ENCODE peak calls at places on chromosomes 11 and 22, in five cellular contexts. A, Z, B, K and I are unnamed samples.

GRCh38 chr11:6557063-6557462 is 46.4 kb downstream of the RRP8 start:
- DNase-seq in B (no peak), A (no peak), K (no peak), Z (no peak), I (no peak)

GRCh38 chr22:23306926-23307325 is 126.6 kb downstream of the BCR start:
- DNase-seq in A (no peak), Z (no peak), K (no peak), B (no peak), I (no peak)

GRCh38 chr11:15547685-15548084 is 433.0 kb downstream of the INSC start:
- DNase-seq in B (no peak), A (no peak), Z (no peak), K (no peak), I (no peak)

GRCh38 chr22:31637375-31637937 is 24.6 kb downstream of the PISD start:
- DNase-seq in B (no peak), K (no peak), Z (peak), A (no peak), I (no peak)

GRCh38 chr11:101003468-101003867 is 126.1 kb downstream of the PGR start:
- DNase-seq in A (no peak), Z (no peak), B (no peak), K (no peak), I (no peak)

GRCh38 chr11:11821899-11822298 is 19.9 kb upstream of the USP47 start:
- DNase-seq in A (no peak), B (no peak), K (no peak), Z (no peak), I (no peak)

GRCh38 chr22:45959719-45960476 is 17.1 kb downstream of the WNT7B start:
- DNase-seq in K (no peak), B (no peak), A (no peak), Z (no peak), I (no peak)

GRCh38 chr11:48085688-48086087 is 105.3 kb downstream of the PTPRJ start:
- DNase-seq in A (no peak), K (no peak), Z (no peak), B (no peak), I (no peak)

GRCh38 chr22:45934659-45935341 is 42.2 kb downstream of the WNT7B start:
- DNase-seq in B (no peak), K (peak), Z (peak), A (no peak), I (no peak)

GRCh38 chr11:72230764-72231365 is 6.3 kb downstream of the INPPL1 start:
- DNase-seq in A (no peak), Z (no peak), B (no peak), K (peak), I (no peak)

GRCh38 chr11:72072348-72072747 is 8.0 kb downstream of the NUMA1 start:
- DNase-seq in Z (peak), A (no peak), B (no peak), K (no peak), I (no peak)

GRCh38 chr11:104122008-104122635 is 41.8 kb downstream of the PDGFD start:
- DNase-seq in Z (no peak), B (no peak), A (no peak), K (no peak), I (no peak)

GRCh38 chr22:23147632-23148387 is 2.5 kb downstream of the RAB36 start:
- DNase-seq in A (no peak), K (no peak), Z (peak), B (no peak), I (no peak)

GRCh38 chr11:83483808-83484207 is 197.6 kb upstream of the CCDC90B start:
- DNase-seq in K (no peak), A (no peak), B (no peak), Z (no peak), I (no peak)

GRCh38 chr22:30182833-30183232 is 63.7 kb downstream of the LIF start:
- DNase-seq in B (no peak), Z (no peak), K (no peak), A (no peak), I (no peak)

GRCh38 chr11:93493252-93493897 is 49.8 kb downstream of the SMCO4 start:
- DNase-seq in Z (no peak), B (peak), K (peak), A (no peak), I (no peak)

GRCh38 chr22:40401532-40401931 is 31.1 kb downstream of the SGSM3 start:
- DNase-seq in K (no peak), A (no peak), B (no peak), Z (no peak), I (no peak)

GRCh38 chr11:20913113-20913512 is 243.7 kb downstream of the NELL1 start:
- DNase-seq in K (no peak), A (no peak), Z (no peak), B (no peak), I (no peak)

GRCh38 chr22:50542416-50542927 is 3.2 kb upstream of the KLHDC7B start:
- DNase-seq in A (no peak), B (no peak), K (no peak), Z (peak), I (no peak)

GRCh38 chr11:83472831-83473230 is 186.7 kb upstream of the CCDC90B start:
- DNase-seq in Z (no peak), K (no peak), B (no peak), A (no peak), I (no peak)

GRCh38 chr11:16278986-16279385 is 77.4 kb downstream of the SOX6 start:
- DNase-seq in A (no peak), K (no peak), Z (no peak), B (no peak), I (no peak)

GRCh38 chr11:105937331-105937730 is 84.7 kb downstream of the MSANTD4 start:
- DNase-seq in K (no peak), Z (peak), B (no peak), A (no peak), I (no peak)

GRCh38 chr11:75815345-75815983 is 454 bp downstream of the UVRAG start:
- DNase-seq in B (peak), Z (peak), K (peak), A (peak), I (no peak)

GRCh38 chr11:36108812-36109498 is 165.1 kb downstream of the LDLRAD3 start:
- DNase-seq in A (no peak), Z (no peak), B (no peak), K (no peak), I (no peak)

GRCh38 chr22:42720263-42721044 is at the start of gene A4GALT:
- DNase-seq in B (no peak), A (peak), K (no peak), Z (no peak), I (no peak)

GRCh38 chr22:26322179-26322905 is 106.7 kb upstream of the ASPHD2 start:
- DNase-seq in B (no peak), K (no peak), Z (peak), A (no peak), I (no peak)

GRCh38 chr11:47161890-47162289 is 14.8 kb downstream of the ARFGAP2 start:
- DNase-seq in K (no peak), Z (peak), B (no peak), A (no peak), I (no peak)

GRCh38 chr22:19430890-19431541 is 517 bp downstream of the HIRA start:
- DNase-seq in B (peak), A (peak), K (peak), Z (peak), I (no peak)

GRCh38 chr11:111916768-111917167 is 1.9 kb upstream of the C11orf52 start:
- DNase-seq in B (no peak), Z (no peak), A (no peak), K (no peak), I (no peak)

GRCh38 chr22:32920032-32920628 is 118.6 kb downstream of the TIMP3 start:
- DNase-seq in A (no peak), K (no peak), B (peak), Z (peak), I (no peak)

GRCh38 chr11:122007611-122008071 is 108.4 kb downstream of the BLID start:
- DNase-seq in A (no peak), Z (peak), B (no peak), K (no peak), I (no peak)

GRCh38 chr22:44067033-44067432 is 42.9 kb downstream of the PARVB start:
- DNase-seq in K (no peak), Z (no peak), B (no peak), A (no peak), I (no peak)

GRCh38 chr11:110000858-110001257 is 92.3 kb upstream of the ZC3H12C start:
- DNase-seq in Z (no peak), K (no peak), A (no peak), B (no peak), I (no peak)

GRCh38 chr22:48574776-48575566 is 1252.7 kb downstream of the BRD1 start:
- DNase-seq in A (peak), B (peak), Z (no peak), K (no peak), I (peak)

GRCh38 chr11:60992842-60993409 is 21.4 kb downstream of the CD6 start:
- DNase-seq in K (peak), B (no peak), Z (no peak), A (no peak), I (no peak)

GRCh38 chr11:1457856-1458255 is 28.7 kb downstream of the MOB2 start:
- DNase-seq in Z (no peak), K (no peak), B (no peak), A (no peak), I (no peak)

GRCh38 chr11:1459219-1459575 is 27.4 kb downstream of the MOB2 start:
- DNase-seq in B (no peak), Z (no peak), A (no peak), K (no peak), I (no peak)

GRCh38 chr11:1457326-1457680 is 29.3 kb downstream of the MOB2 start:
- DNase-seq in K (no peak), Z (no peak), A (no peak), B (no peak), I (no peak)

GRCh38 chr11:1459739-1460395 is 26.7 kb downstream of the MOB2 start:
- DNase-seq in A (no peak), B (no peak), Z (no peak), K (no peak), I (no peak)

DNA sequence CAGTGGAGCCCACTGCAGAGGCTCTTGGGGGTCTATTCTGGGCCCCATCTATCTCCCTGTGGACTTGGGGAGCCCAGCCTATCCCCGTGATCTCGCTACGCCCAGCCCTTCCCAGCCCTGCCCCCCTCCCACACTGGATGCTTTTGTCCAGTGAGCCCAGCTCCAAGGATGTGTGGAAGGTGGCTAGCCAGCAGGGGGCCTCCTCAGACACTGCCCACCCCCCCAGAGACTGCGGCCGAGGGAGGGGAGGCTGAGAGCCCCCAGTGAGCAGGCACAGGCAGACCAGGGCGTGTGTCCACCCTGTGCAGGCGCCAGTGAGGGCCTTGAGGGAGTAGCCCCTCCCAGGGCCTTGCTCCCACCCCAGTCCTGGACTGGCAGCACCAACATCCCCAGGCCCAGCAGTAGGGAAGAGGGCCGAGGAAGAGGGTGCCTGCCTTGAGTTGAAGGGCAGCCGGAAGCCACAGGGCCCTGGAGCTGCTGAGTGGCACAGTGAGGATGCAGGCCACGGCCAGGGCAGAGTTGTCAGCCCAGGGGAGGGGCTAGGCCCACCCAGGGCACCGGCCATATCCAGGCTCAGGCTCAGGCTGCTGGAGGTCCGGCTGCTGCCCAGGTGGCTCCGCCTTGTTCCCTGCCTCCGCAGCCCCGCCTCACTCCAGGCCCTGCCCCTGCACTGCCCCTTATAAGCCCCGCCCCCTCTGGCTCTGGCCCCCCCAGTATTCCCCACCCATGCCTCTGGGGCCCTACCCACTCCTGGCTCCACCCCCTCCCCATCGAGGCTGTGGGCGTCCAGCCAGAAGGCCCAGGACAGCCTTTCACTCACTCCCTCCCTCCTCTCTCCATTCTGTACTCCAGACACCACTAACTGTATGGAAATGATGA is 28.0 kb downstream of the MOB2 start:
- DNase-seq in Z (peak), A (peak), K (peak), B (peak), I (no peak)
- TF ChIP-seq CTCF in Z (peak), A (no peak), K (no peak), B (no peak), I (peak)

GRCh38 chr11:13776134-13776815 is 107.8 kb downstream of the FAR1 start:
- DNase-seq in A (no peak), Z (no peak), B (no peak), K (no peak), I (no peak)
- TF ChIP-seq CTCF in A (no peak), Z (peak), B (no peak), K (no peak), I (no peak)

GRCh38 chr11:124405611-124406010 is 6.8 kb upstream of the OR8B3 start:
- DNase-seq in Z (no peak), B (no peak), K (no peak), A (no peak), I (no peak)
- TF ChIP-seq CTCF in Z (no peak), B (no peak), K (no peak), A (no peak), I (no peak)

GRCh38 chr11:77345621-77346020 is 44.1 kb upstream of the GDPD4 start:
- DNase-seq in K (no peak), Z (peak), B (no peak), A (no peak), I (no peak)
- TF ChIP-seq CTCF in K (no peak), Z (no peak), B (no peak), A (no peak), I (no peak)

DNA sequence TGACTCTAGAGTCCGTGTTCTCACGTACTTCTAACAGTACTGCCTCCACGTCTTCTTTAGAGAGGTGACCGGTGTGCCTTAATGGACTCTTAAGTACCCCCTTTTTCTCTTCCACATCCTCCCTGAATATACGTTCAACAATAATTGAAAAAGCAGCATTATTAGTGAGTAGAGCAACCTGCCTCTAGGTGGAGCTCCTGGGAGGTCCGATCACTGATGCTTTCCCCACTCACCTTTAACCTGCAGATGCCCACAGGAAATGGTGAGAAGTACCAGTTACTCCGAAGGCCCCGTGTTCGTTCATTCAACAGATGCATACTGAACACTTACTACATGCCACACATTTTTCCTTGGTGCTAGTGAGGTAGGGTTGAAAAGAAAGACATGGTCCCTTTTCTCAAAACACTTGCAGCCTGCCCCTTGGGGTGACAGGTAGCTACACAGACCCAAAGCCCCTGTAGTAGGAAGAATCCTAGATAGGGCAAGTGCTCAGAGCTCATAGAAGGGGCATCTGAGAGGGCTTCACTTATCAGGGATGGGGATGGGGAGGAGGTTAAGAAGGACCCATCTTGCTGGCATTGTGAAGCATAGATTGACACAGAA is 72.7 kb downstream of the FEZ1 start:
- DNase-seq in B (no peak), Z (no peak), A (no peak), K (no peak), I (no peak)
- TF ChIP-seq CTCF in B (no peak), Z (peak), A (peak), K (no peak), I (peak)

DNA sequence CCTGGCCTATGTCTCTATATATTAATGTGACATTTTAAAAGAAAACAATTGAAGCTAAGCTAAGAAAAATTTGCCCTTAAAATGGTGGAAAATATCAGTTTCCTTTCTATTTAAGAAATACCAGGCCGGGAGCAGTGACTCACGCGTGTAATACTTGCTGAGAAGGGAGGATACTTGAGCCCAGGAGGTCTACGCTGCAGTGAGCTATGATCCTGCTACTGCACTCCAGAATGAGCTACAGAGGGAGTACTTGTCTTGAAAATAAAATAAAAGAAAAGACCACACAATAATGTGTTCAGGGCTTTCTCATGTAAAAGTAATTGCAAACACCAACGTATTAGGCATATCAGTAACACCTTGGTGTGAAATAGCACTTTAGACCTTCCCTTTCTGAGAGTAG is 1.4 kb upstream of the PRSS23 start:
- DNase-seq in A (no peak), Z (peak), B (no peak), K (no peak), I (no peak)
- TF ChIP-seq CTCF in A (no peak), Z (no peak), B (no peak), K (no peak), I (no peak)

GRCh38 chr11:77471520-77472234 is 2.2 kb downstream of the PAK1 start:
- DNase-seq in Z (no peak), A (peak), K (peak), B (peak), I (no peak)
- TF ChIP-seq CTCF in Z (peak), A (no peak), K (no peak), B (no peak), I (peak)